ENCODE peak calls at places on chromosomes 16 and 17, in nine cellular contexts. F is A549, T is lower leg skin, M is erythroblast, Q is breast epithelium, W is body of pancreas, X is right lobe of liver, B is sigmoid colon, K is HCT116. R is an unnamed sample.

GRCh38 chr17:697682-698081 is 17.0 kb downstream of the VPS53 start:
- DNase-seq in F (no peak), T (no peak), M (no peak), Q (no peak), W (no peak), X (no peak), B (no peak), K (no peak), R (no peak)

GRCh38 chr16:30699615-30700099 is 686 bp downstream of the SRCAP start:
- DNase-seq in F (no peak), T (no peak), M (no peak), Q (no peak), W (no peak), X (no peak), B (no peak), K (no peak), R (no peak)

GRCh38 chr16:11177578-11178130 is 78.3 kb downstream of the SOCS1 start:
- DNase-seq in F (no peak), T (no peak), M (no peak), Q (no peak), W (no peak), X (no peak), B (no peak), K (no peak), R (no peak)

GRCh38 chr17:18141210-18141803 is 32.8 kb downstream of the MYO15A start:
- DNase-seq in F (peak), T (no peak), M (peak), Q (no peak), W (no peak), X (no peak), B (no peak), K (no peak), R (no peak)

GRCh38 chr16:71557299-71557698 is 19.6 kb downstream of the TAT start:
- DNase-seq in F (no peak), T (no peak), M (no peak), Q (no peak), W (no peak), X (no peak), B (no peak), K (no peak), R (no peak)

GRCh38 chr16:50207652-50208051 is 54.5 kb downstream of the TENT4B start:
- DNase-seq in F (no peak), T (no peak), M (no peak), Q (no peak), W (no peak), X (no peak), B (no peak), K (no peak), R (no peak)

GRCh38 chr17:5035356-5035755 is at the start of gene SLC52A1:
- DNase-seq in F (peak), T (no peak), M (no peak), Q (no peak), W (no peak), X (no peak), B (no peak), K (no peak), R (no peak)

GRCh38 chr16:81885976-81886586 is 107.0 kb downstream of the PLCG2 start:
- DNase-seq in F (peak), T (no peak), M (peak), Q (no peak), W (peak), X (no peak), B (no peak), K (peak), R (peak)

GRCh38 chr16:15879255-15879804 is 9.1 kb downstream of the CEP20 start:
- DNase-seq in F (peak), T (no peak), M (peak), Q (no peak), W (no peak), X (no peak), B (no peak), K (no peak), R (no peak)

GRCh38 chr16:24508614-24509013 is 30.8 kb upstream of the RBBP6 start:
- DNase-seq in F (no peak), T (no peak), M (no peak), Q (no peak), W (no peak), X (no peak), B (no peak), K (no peak), R (peak)

GRCh38 chr16:633336-634050 is 2.6 kb downstream of the METTL26 start:
- DNase-seq in F (no peak), T (no peak), M (no peak), Q (no peak), W (no peak), X (no peak), B (no peak), K (no peak), R (no peak)

GRCh38 chr16:3503513-3503912 is 2.7 kb downstream of the CLUAP1 start:
- DNase-seq in F (no peak), T (no peak), M (no peak), Q (peak), W (no peak), X (no peak), B (peak), K (no peak), R (no peak)

GRCh38 chr16:84922351-84923135 is 88.8 kb downstream of the ZDHHC7 start:
- DNase-seq in F (no peak), T (no peak), M (no peak), Q (no peak), W (peak), X (peak), B (peak), K (no peak), R (no peak)

GRCh38 chr17:2017274-2017941 is 7.7 kb downstream of the RTN4RL1 start:
- DNase-seq in F (no peak), T (no peak), M (no peak), Q (no peak), W (no peak), X (no peak), B (no peak), K (no peak), R (no peak)

GRCh38 chr16:30357715-30358576 is 2.8 kb upstream of the CD2BP2 start:
- DNase-seq in F (no peak), T (no peak), M (no peak), Q (no peak), W (no peak), X (peak), B (no peak), K (no peak), R (no peak)

GRCh38 chr17:56943505-56944125 is 17.2 kb downstream of the COIL start:
- DNase-seq in F (no peak), T (no peak), M (no peak), Q (no peak), W (no peak), X (no peak), B (no peak), K (no peak), R (no peak)

GRCh38 chr17:19313746-19314651 is 48.5 kb downstream of the B9D1 start:
- DNase-seq in F (no peak), T (no peak), M (no peak), Q (no peak), W (no peak), X (peak), B (peak), K (no peak), R (no peak)

GRCh38 chr17:44840936-44841335 is 6.7 kb upstream of the HIGD1B start:
- DNase-seq in F (no peak), T (no peak), M (no peak), Q (no peak), W (no peak), X (no peak), B (no peak), K (no peak), R (no peak)

GRCh38 chr17:17749921-17750320 is 68.7 kb downstream of the RAI1 start:
- DNase-seq in F (peak), T (no peak), M (peak), Q (no peak), W (peak), X (no peak), B (no peak), K (peak), R (no peak)

GRCh38 chr17:81483862-81484194 is 28.8 kb downstream of the ACTG1 start:
- DNase-seq in F (no peak), T (no peak), M (no peak), Q (no peak), W (no peak), X (no peak), B (no peak), K (no peak), R (no peak)

GRCh38 chr17:64180089-64180488 is 50.1 kb upstream of the ERN1 start:
- DNase-seq in F (no peak), T (no peak), M (no peak), Q (no peak), W (no peak), X (no peak), B (no peak), K (no peak), R (no peak)

GRCh38 chr17:78889525-78889924 is 13.5 kb downstream of the CEP295NL start:
- DNase-seq in F (no peak), T (no peak), M (no peak), Q (no peak), W (no peak), X (no peak), B (no peak), K (no peak), R (no peak)

GRCh38 chr16:85570213-85570734 is 42.8 kb upstream of the GSE1 start:
- DNase-seq in F (no peak), T (no peak), M (no peak), Q (peak), W (no peak), X (no peak), B (no peak), K (peak), R (no peak)

GRCh38 chr17:48505788-48506187 is 25.0 kb downstream of the HOXB1 start:
- DNase-seq in F (peak), T (no peak), M (no peak), Q (peak), W (no peak), X (no peak), B (no peak), K (peak), R (peak)

GRCh38 chr17:49497147-49498036 is 2.3 kb downstream of the NGFR start:
- DNase-seq in F (peak), T (peak), M (no peak), Q (no peak), W (no peak), X (no peak), B (peak), K (no peak), R (no peak)

GRCh38 chr16:30535777-30536190 is 1.1 kb upstream of the ZNF747 start:
- DNase-seq in F (no peak), T (peak), M (peak), Q (peak), W (peak), X (peak), B (peak), K (peak), R (no peak)

GRCh38 chr17:56995776-56996175 is 17.8 kb downstream of the SCPEP1 start:
- DNase-seq in F (no peak), T (no peak), M (no peak), Q (no peak), W (no peak), X (no peak), B (no peak), K (no peak), R (no peak)

GRCh38 chr16:49562228-49562627 is 188.6 kb downstream of the C16orf78 start:
- DNase-seq in F (no peak), T (no peak), M (no peak), Q (no peak), W (no peak), X (no peak), B (no peak), K (no peak), R (no peak)

GRCh38 chr16:66290431-66290830 is 76.1 kb upstream of the CDH5 start:
- DNase-seq in F (no peak), T (peak), M (no peak), Q (no peak), W (no peak), X (no peak), B (peak), K (no peak), R (no peak)

GRCh38 chr17:74296548-74296936 is 22.5 kb downstream of the DNAI2 start:
- DNase-seq in F (peak), T (no peak), M (peak), Q (no peak), W (peak), X (peak), B (peak), K (peak), R (peak)

GRCh38 chr17:32854177-32854576 is 22.7 kb downstream of the MYO1D start:
- DNase-seq in F (no peak), T (no peak), M (no peak), Q (no peak), W (no peak), X (no peak), B (no peak), K (peak), R (no peak)

GRCh38 chr17:75821552-75821951 is 22.7 kb downstream of the UNC13D start:
- DNase-seq in F (no peak), T (no peak), M (no peak), Q (no peak), W (no peak), X (no peak), B (no peak), K (no peak), R (no peak)

GRCh38 chr17:47305302-47305923 is 18.3 kb upstream of the EFCAB13 start:
- DNase-seq in F (peak), T (no peak), M (no peak), Q (peak), W (no peak), X (no peak), B (no peak), K (no peak), R (peak)

GRCh38 chr16:56603589-56603988 is 4.8 kb upstream of the MT2A start:
- DNase-seq in F (peak), T (no peak), M (peak), Q (peak), W (peak), X (peak), B (no peak), K (peak), R (no peak)

GRCh38 chr17:44688675-44689491 is 693 bp downstream of the CCDC43 start:
- DNase-seq in F (peak), T (no peak), M (peak), Q (no peak), W (no peak), X (no peak), B (no peak), K (no peak), R (no peak)

GRCh38 chr17:75773808-75774470 is 8.9 kb upstream of the GALK1 start:
- DNase-seq in F (no peak), T (peak), M (no peak), Q (peak), W (peak), X (peak), B (peak), K (no peak), R (no peak)

GRCh38 chr17:82400830-82401229 is 17.3 kb upstream of the HEXD start:
- DNase-seq in F (no peak), T (no peak), M (no peak), Q (no peak), W (no peak), X (peak), B (no peak), K (no peak), R (no peak)

GRCh38 chr16:82439678-82440293 is 187.0 kb upstream of the CDH13 start:
- DNase-seq in F (peak), T (no peak), M (no peak), Q (no peak), W (no peak), X (no peak), B (no peak), K (peak), R (peak)

GRCh38 chr17:81558941-81559806 is 7.0 kb upstream of the FAAP100 start:
- DNase-seq in F (peak), T (no peak), M (no peak), Q (no peak), W (no peak), X (no peak), B (no peak), K (no peak), R (no peak)

GRCh38 chr17:50488880-50489279 is 10.2 kb downstream of the RSAD1 start:
- DNase-seq in F (no peak), T (no peak), M (no peak), Q (no peak), W (no peak), X (no peak), B (no peak), K (no peak), R (no peak)

GRCh38 chr16:27462846-27463682 is 61.1 kb downstream of the IL21R start:
- DNase-seq in F (no peak), T (no peak), M (no peak), Q (no peak), W (no peak), X (no peak), B (no peak), K (no peak), R (no peak)

GRCh38 chr16:27465483-27465879 is 63.5 kb downstream of the IL21R start:
- DNase-seq in F (no peak), T (no peak), M (no peak), Q (no peak), W (no peak), X (no peak), B (no peak), K (no peak), R (no peak)

GRCh38 chr16:27462200-27462845 is 60.3 kb downstream of the IL21R start:
- DNase-seq in F (no peak), T (no peak), M (no peak), Q (no peak), W (no peak), X (no peak), B (no peak), K (no peak), R (no peak)

GRCh38 chr16:27463741-27464662 is 62.0 kb downstream of the IL21R start:
- DNase-seq in F (no peak), T (no peak), M (no peak), Q (no peak), W (no peak), X (no peak), B (no peak), K (no peak), R (no peak)

GRCh38 chr16:27464663-27465482 is 62.9 kb downstream of the IL21R start:
- DNase-seq in F (no peak), T (no peak), M (no peak), Q (no peak), W (no peak), X (no peak), B (no peak), K (no peak), R (no peak)
- TF ChIP-seq POLR2A in F (no peak), T (no peak), M (no peak), Q (no peak), W (no peak), X (no peak), B (no peak), K (no peak), R (no peak)

GRCh38 chr17:42853597-42853967 is 2.6 kb downstream of the AOC3 start:
- DNase-seq in F (no peak), T (no peak), M (no peak), Q (no peak), W (no peak), X (no peak), B (peak), K (no peak), R (no peak)
- TF ChIP-seq POLR2A in F (no peak), T (no peak), M (no peak), Q (no peak), W (no peak), X (no peak), B (no peak), K (no peak), R (no peak)

DNA sequence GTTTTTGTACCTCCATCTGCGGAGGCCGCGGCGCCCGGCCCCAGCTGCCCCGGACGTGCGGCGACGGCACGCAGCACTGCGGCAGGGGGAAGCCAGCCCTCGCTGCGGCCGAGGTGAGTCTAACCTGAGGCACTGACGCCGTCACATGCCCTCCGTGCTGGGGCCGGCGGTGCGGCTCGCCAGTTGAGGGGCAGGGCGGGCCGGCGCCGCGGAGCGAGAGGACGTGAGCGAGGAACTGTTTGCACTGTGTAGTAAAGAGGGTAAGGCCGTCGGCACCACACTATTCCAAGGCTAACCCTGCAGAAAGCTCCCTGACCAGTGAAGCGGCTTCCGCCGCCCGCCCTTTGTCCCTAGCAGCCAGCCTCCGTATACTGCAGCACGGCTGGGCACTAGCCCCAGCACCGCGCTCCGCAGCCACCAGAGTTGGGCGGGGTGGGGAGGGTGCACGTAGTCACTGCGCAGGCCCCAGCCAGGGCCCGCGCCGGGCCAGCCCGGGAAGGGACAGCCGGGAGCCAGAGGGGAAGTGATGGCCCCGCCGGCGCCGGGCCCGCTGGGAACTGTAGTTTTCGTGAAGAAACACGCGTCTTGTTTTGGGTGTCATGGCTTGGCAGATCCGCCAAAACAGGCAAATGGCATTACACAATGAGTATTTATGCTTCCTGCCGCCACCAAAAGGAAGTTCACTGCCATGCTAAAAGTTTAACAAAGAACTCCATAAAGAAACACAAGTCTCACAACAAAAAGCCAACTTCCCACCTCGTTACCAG is 580 bp upstream of the KANSL1 start:
- DNase-seq in F (peak), T (peak), M (peak), Q (peak), W (peak), X (peak), B (peak), K (peak), R (peak)
- TF ChIP-seq POLR2A in F (peak), T (no peak), M (peak), Q (peak), W (peak), X (peak), B (peak), K (peak), R (peak)

GRCh38 chr17:34979650-34980352 is 511 bp upstream of the LIG3 start:
- DNase-seq in F (no peak), T (no peak), M (no peak), Q (no peak), W (no peak), X (no peak), B (no peak), K (no peak), R (no peak)

GRCh38 chr17:34981538-34982241 is 1.4 kb downstream of the LIG3 start:
- DNase-seq in F (no peak), T (no peak), M (peak), Q (no peak), W (no peak), X (no peak), B (peak), K (no peak), R (no peak)

GRCh38 chr17:34980353-34980680 is at the start of gene LIG3:
- DNase-seq in F (peak), T (peak), M (peak), Q (peak), W (peak), X (peak), B (peak), K (peak), R (peak)

GRCh38 chr17:34979153-34979552 is 1.2 kb upstream of the LIG3 start:
- DNase-seq in F (no peak), T (no peak), M (no peak), Q (no peak), W (no peak), X (no peak), B (no peak), K (no peak), R (no peak)

GRCh38 chr17:34980681-34981537 is 597 bp downstream of the LIG3 start:
- DNase-seq in F (peak), T (peak), M (peak), Q (peak), W (peak), X (peak), B (peak), K (peak), R (peak)
- TF ChIP-seq POLR2A in F (peak), T (no peak), M (peak), Q (no peak), W (peak), X (peak), B (peak), K (no peak), R (peak)